ENCODE peak calls at places on chromosomes 6 and 20, in seven cellular contexts. One of them, this sample, is unnamed.

GRCh38 chr6:106749611-106750010 is 120.2 kb downstream of the QRSL1 start:
- DNase-seq in mammary epithelial cell: peak
- DNase-seq in ovary: no peak
- DNase-seq in Peyer's patch: no peak
- DNase-seq in astrocyte: peak
- DNase-seq in A549: no peak
- DNase-seq in CD4-positive, CD25-positive, alpha-beta regulatory T cell: no peak
- DNase-seq in this sample: no peak

GRCh38 chr6:127518710-127519468 is at the start of gene MTCL3:
- DNase-seq in mammary epithelial cell: peak
- DNase-seq in ovary: no peak
- DNase-seq in Peyer's patch: no peak
- DNase-seq in astrocyte: peak
- DNase-seq in A549: peak
- DNase-seq in CD4-positive, CD25-positive, alpha-beta regulatory T cell: no peak
- DNase-seq in this sample: no peak

GRCh38 chr6:164554700-164555479 is 754.5 kb downstream of the C6orf118 start:
- DNase-seq in mammary epithelial cell: no peak
- DNase-seq in ovary: no peak
- DNase-seq in Peyer's patch: no peak
- DNase-seq in astrocyte: no peak
- DNase-seq in A549: no peak
- DNase-seq in CD4-positive, CD25-positive, alpha-beta regulatory T cell: no peak
- DNase-seq in this sample: no peak

GRCh38 chr6:26321005-26321404 is 44.0 kb upstream of the BTN3A2 start:
- DNase-seq in mammary epithelial cell: no peak
- DNase-seq in ovary: no peak
- DNase-seq in Peyer's patch: no peak
- DNase-seq in astrocyte: no peak
- DNase-seq in A549: no peak
- DNase-seq in CD4-positive, CD25-positive, alpha-beta regulatory T cell: no peak
- DNase-seq in this sample: no peak

GRCh38 chr20:45969712-45970634 is 2.0 kb downstream of the ZNF335 start:
- DNase-seq in mammary epithelial cell: peak
- DNase-seq in ovary: no peak
- DNase-seq in Peyer's patch: peak
- DNase-seq in astrocyte: peak
- DNase-seq in A549: peak
- DNase-seq in CD4-positive, CD25-positive, alpha-beta regulatory T cell: peak
- DNase-seq in this sample: no peak

GRCh38 chr6:36829919-36830544 is 9.2 kb downstream of the CPNE5 start:
- DNase-seq in mammary epithelial cell: no peak
- DNase-seq in ovary: peak
- DNase-seq in Peyer's patch: peak
- DNase-seq in astrocyte: peak
- DNase-seq in A549: no peak
- DNase-seq in CD4-positive, CD25-positive, alpha-beta regulatory T cell: no peak
- DNase-seq in this sample: no peak

GRCh38 chr20:34105978-34106675 is 5.9 kb downstream of the EIF2S2 start:
- DNase-seq in mammary epithelial cell: no peak
- DNase-seq in ovary: no peak
- DNase-seq in Peyer's patch: no peak
- DNase-seq in astrocyte: no peak
- DNase-seq in A549: no peak
- DNase-seq in CD4-positive, CD25-positive, alpha-beta regulatory T cell: no peak
- DNase-seq in this sample: no peak

GRCh38 chr20:56389807-56390206 is 2.2 kb downstream of the AURKA start:
- DNase-seq in mammary epithelial cell: no peak
- DNase-seq in ovary: no peak
- DNase-seq in Peyer's patch: no peak
- DNase-seq in astrocyte: no peak
- DNase-seq in A549: no peak
- DNase-seq in CD4-positive, CD25-positive, alpha-beta regulatory T cell: no peak
- DNase-seq in this sample: no peak

GRCh38 chr20:23595941-23596340 is 9.8 kb downstream of the CST9 start:
- DNase-seq in mammary epithelial cell: no peak
- DNase-seq in ovary: no peak
- DNase-seq in Peyer's patch: no peak
- DNase-seq in astrocyte: no peak
- DNase-seq in A549: no peak
- DNase-seq in CD4-positive, CD25-positive, alpha-beta regulatory T cell: no peak
- DNase-seq in this sample: no peak

GRCh38 chr20:13685623-13686022 is 46.9 kb upstream of the TASP1 start:
- DNase-seq in mammary epithelial cell: no peak
- DNase-seq in ovary: no peak
- DNase-seq in Peyer's patch: no peak
- DNase-seq in astrocyte: no peak
- DNase-seq in A549: no peak
- DNase-seq in CD4-positive, CD25-positive, alpha-beta regulatory T cell: no peak
- DNase-seq in this sample: no peak

GRCh38 chr20:17636523-17637412 is 45.3 kb downstream of the RRBP1 start:
- DNase-seq in mammary epithelial cell: no peak
- DNase-seq in ovary: no peak
- DNase-seq in Peyer's patch: no peak
- DNase-seq in astrocyte: no peak
- DNase-seq in A549: no peak
- DNase-seq in CD4-positive, CD25-positive, alpha-beta regulatory T cell: no peak
- DNase-seq in this sample: no peak

GRCh38 chr20:42714298-42715141 is 475.2 kb downstream of the PTPRT start:
- DNase-seq in mammary epithelial cell: no peak
- DNase-seq in ovary: no peak
- DNase-seq in Peyer's patch: no peak
- DNase-seq in astrocyte: no peak
- DNase-seq in A549: no peak
- DNase-seq in CD4-positive, CD25-positive, alpha-beta regulatory T cell: no peak
- DNase-seq in this sample: no peak

GRCh38 chr20:25493748-25494505 is 86.5 kb downstream of the GINS1 start:
- DNase-seq in mammary epithelial cell: no peak
- DNase-seq in ovary: peak
- DNase-seq in Peyer's patch: no peak
- DNase-seq in astrocyte: no peak
- DNase-seq in A549: no peak
- DNase-seq in CD4-positive, CD25-positive, alpha-beta regulatory T cell: no peak
- DNase-seq in this sample: no peak

GRCh38 chr6:165573671-165574070 is 89.4 kb downstream of the PDE10A start:
- DNase-seq in mammary epithelial cell: no peak
- DNase-seq in ovary: peak
- DNase-seq in Peyer's patch: no peak
- DNase-seq in astrocyte: peak
- DNase-seq in A549: peak
- DNase-seq in CD4-positive, CD25-positive, alpha-beta regulatory T cell: no peak
- DNase-seq in this sample: no peak

GRCh38 chr6:87697581-87698552 is 4.2 kb downstream of the AKIRIN2 start:
- DNase-seq in mammary epithelial cell: peak
- DNase-seq in ovary: no peak
- DNase-seq in Peyer's patch: no peak
- DNase-seq in astrocyte: peak
- DNase-seq in A549: no peak
- DNase-seq in CD4-positive, CD25-positive, alpha-beta regulatory T cell: no peak
- DNase-seq in this sample: no peak

GRCh38 chr6:39923394-39923793 is 10.9 kb downstream of the MOCS1 start:
- DNase-seq in mammary epithelial cell: peak
- DNase-seq in ovary: no peak
- DNase-seq in Peyer's patch: peak
- DNase-seq in astrocyte: no peak
- DNase-seq in A549: no peak
- DNase-seq in CD4-positive, CD25-positive, alpha-beta regulatory T cell: no peak
- DNase-seq in this sample: peak

GRCh38 chr6:91569071-91569470 is 982.2 kb upstream of the MAP3K7 start:
- DNase-seq in mammary epithelial cell: no peak
- DNase-seq in ovary: no peak
- DNase-seq in Peyer's patch: no peak
- DNase-seq in astrocyte: peak
- DNase-seq in A549: no peak
- DNase-seq in CD4-positive, CD25-positive, alpha-beta regulatory T cell: no peak
- DNase-seq in this sample: no peak

GRCh38 chr6:28597217-28597835 is 71.6 kb downstream of the GPX5 start:
- DNase-seq in mammary epithelial cell: peak
- DNase-seq in ovary: no peak
- DNase-seq in Peyer's patch: no peak
- DNase-seq in astrocyte: peak
- DNase-seq in A549: peak
- DNase-seq in CD4-positive, CD25-positive, alpha-beta regulatory T cell: no peak
- DNase-seq in this sample: no peak

GRCh38 chr6:28598757-28599686 is 73.3 kb downstream of the GPX5 start:
- DNase-seq in mammary epithelial cell: no peak
- DNase-seq in ovary: no peak
- DNase-seq in Peyer's patch: no peak
- DNase-seq in astrocyte: no peak
- DNase-seq in A549: no peak
- DNase-seq in CD4-positive, CD25-positive, alpha-beta regulatory T cell: no peak
- DNase-seq in this sample: no peak

GRCh38 chr6:28600188-28600587 is 74.5 kb downstream of the GPX5 start:
- DNase-seq in mammary epithelial cell: no peak
- DNase-seq in ovary: no peak
- DNase-seq in Peyer's patch: no peak
- DNase-seq in astrocyte: no peak
- DNase-seq in A549: no peak
- DNase-seq in CD4-positive, CD25-positive, alpha-beta regulatory T cell: no peak
- DNase-seq in this sample: no peak

GRCh38 chr6:28603920-28604319 is 78.2 kb downstream of the GPX5 start:
- DNase-seq in mammary epithelial cell: no peak
- DNase-seq in ovary: no peak
- DNase-seq in Peyer's patch: no peak
- DNase-seq in astrocyte: no peak
- DNase-seq in A549: no peak
- DNase-seq in CD4-positive, CD25-positive, alpha-beta regulatory T cell: no peak
- DNase-seq in this sample: no peak

DNA sequence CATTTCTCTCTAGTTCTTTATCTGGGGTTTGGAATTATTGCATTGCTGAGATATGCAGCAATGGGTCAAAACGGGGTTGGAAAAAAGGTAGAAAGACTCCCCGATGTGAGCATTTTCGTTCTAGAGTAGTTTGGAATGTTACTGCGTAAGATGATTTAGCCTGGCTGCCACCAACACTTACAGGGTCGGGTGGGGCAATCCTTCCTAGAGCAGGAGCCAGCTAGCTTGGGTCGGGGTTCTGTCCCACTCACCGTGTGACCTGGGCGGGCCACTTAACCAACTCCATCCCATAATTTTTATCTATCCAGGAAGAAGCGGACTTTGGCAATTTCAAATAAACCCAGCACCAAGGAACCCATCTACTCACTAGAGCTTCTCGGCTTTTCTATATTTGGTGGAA is 72.2 kb downstream of the GPX5 start:
- DNase-seq in mammary epithelial cell: no peak
- DNase-seq in ovary: no peak
- DNase-seq in Peyer's patch: no peak
- DNase-seq in astrocyte: no peak
- DNase-seq in A549: peak
- DNase-seq in CD4-positive, CD25-positive, alpha-beta regulatory T cell: no peak
- DNase-seq in this sample: no peak
- H3K27ac ChIP-seq in mammary epithelial cell: peak
- H3K27ac ChIP-seq in ovary: no peak
- H3K27ac ChIP-seq in Peyer's patch: no peak
- H3K27ac ChIP-seq in astrocyte: no peak
- H3K27ac ChIP-seq in A549: peak
- H3K27ac ChIP-seq in CD4-positive, CD25-positive, alpha-beta regulatory T cell: no peak
- H3K27ac ChIP-seq in this sample: no peak

DNA sequence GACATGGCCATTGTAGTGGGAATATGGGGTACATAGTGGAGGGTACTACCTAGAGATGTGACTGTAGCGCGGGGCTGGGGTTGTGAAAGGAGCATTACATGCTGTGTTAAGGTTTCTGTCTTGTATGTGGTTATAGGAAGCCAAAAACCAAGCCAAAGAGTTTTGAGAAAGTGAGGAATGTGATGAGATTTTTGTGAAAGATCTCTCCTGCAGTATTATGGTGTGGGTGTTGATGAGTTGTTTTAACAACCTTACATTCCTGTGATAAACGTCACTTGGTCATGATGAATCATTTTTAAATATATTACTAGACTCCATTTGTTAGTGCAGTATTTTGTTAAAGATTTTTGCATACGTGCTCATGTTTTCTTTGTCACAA is 48.9 kb downstream of the ZFAND3 start:
- DNase-seq in mammary epithelial cell: peak
- DNase-seq in ovary: no peak
- DNase-seq in Peyer's patch: no peak
- DNase-seq in astrocyte: peak
- DNase-seq in A549: no peak
- DNase-seq in CD4-positive, CD25-positive, alpha-beta regulatory T cell: no peak
- DNase-seq in this sample: no peak
- H3K27ac ChIP-seq in mammary epithelial cell: peak
- H3K27ac ChIP-seq in ovary: no peak
- H3K27ac ChIP-seq in Peyer's patch: no peak
- H3K27ac ChIP-seq in astrocyte: peak
- H3K27ac ChIP-seq in A549: no peak
- H3K27ac ChIP-seq in CD4-positive, CD25-positive, alpha-beta regulatory T cell: no peak
- H3K27ac ChIP-seq in this sample: peak

GRCh38 chr20:51423810-51424209 is 118.7 kb downstream of the NFATC2 start:
- DNase-seq in mammary epithelial cell: no peak
- DNase-seq in ovary: no peak
- DNase-seq in Peyer's patch: no peak
- DNase-seq in astrocyte: no peak
- DNase-seq in A549: no peak
- DNase-seq in CD4-positive, CD25-positive, alpha-beta regulatory T cell: no peak
- DNase-seq in this sample: no peak

GRCh38 chr20:51420805-51421204 is 121.7 kb downstream of the NFATC2 start:
- DNase-seq in mammary epithelial cell: no peak
- DNase-seq in ovary: no peak
- DNase-seq in Peyer's patch: no peak
- DNase-seq in astrocyte: no peak
- DNase-seq in A549: no peak
- DNase-seq in CD4-positive, CD25-positive, alpha-beta regulatory T cell: no peak
- DNase-seq in this sample: no peak

GRCh38 chr20:51425347-51426106 is 117.0 kb downstream of the NFATC2 start:
- DNase-seq in mammary epithelial cell: no peak
- DNase-seq in ovary: no peak
- DNase-seq in Peyer's patch: no peak
- DNase-seq in astrocyte: no peak
- DNase-seq in A549: no peak
- DNase-seq in CD4-positive, CD25-positive, alpha-beta regulatory T cell: no peak
- DNase-seq in this sample: no peak

GRCh38 chr20:51424270-51425041 is 118.1 kb downstream of the NFATC2 start:
- DNase-seq in mammary epithelial cell: no peak
- DNase-seq in ovary: no peak
- DNase-seq in Peyer's patch: no peak
- DNase-seq in astrocyte: no peak
- DNase-seq in A549: no peak
- DNase-seq in CD4-positive, CD25-positive, alpha-beta regulatory T cell: no peak
- DNase-seq in this sample: no peak

GRCh38 chr20:51422912-51423667 is 119.4 kb downstream of the NFATC2 start:
- DNase-seq in mammary epithelial cell: no peak
- DNase-seq in ovary: no peak
- DNase-seq in Peyer's patch: no peak
- DNase-seq in astrocyte: no peak
- DNase-seq in A549: no peak
- DNase-seq in CD4-positive, CD25-positive, alpha-beta regulatory T cell: no peak
- DNase-seq in this sample: no peak
- H3K27ac ChIP-seq in mammary epithelial cell: no peak
- H3K27ac ChIP-seq in ovary: no peak
- H3K27ac ChIP-seq in Peyer's patch: peak
- H3K27ac ChIP-seq in astrocyte: no peak
- H3K27ac ChIP-seq in A549: no peak
- H3K27ac ChIP-seq in CD4-positive, CD25-positive, alpha-beta regulatory T cell: peak
- H3K27ac ChIP-seq in this sample: no peak

DNA sequence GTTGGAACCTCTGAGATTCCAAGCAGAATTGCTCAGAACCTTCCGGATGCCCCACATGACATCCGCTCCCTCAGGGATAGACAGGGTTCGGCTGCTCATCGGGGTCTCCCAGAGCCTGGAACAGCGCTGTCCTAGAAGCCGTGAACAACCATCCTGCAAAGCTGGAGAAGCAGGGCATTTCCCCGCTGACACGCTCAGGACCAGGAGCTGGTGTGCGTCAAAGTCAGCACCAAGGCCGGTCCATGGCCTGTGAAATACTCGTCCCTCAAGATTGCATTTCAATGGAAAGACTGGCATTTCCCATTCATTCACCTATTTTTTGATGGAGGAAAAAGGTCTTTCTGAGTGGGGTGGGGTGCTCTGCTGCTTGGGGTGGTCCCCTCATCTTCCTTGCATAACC is 52.2 kb downstream of the RBM38 start:
- DNase-seq in mammary epithelial cell: no peak
- DNase-seq in ovary: no peak
- DNase-seq in Peyer's patch: no peak
- DNase-seq in astrocyte: no peak
- DNase-seq in A549: no peak
- DNase-seq in CD4-positive, CD25-positive, alpha-beta regulatory T cell: no peak
- DNase-seq in this sample: no peak
- H3K27ac ChIP-seq in mammary epithelial cell: no peak
- H3K27ac ChIP-seq in ovary: peak
- H3K27ac ChIP-seq in Peyer's patch: no peak
- H3K27ac ChIP-seq in astrocyte: no peak
- H3K27ac ChIP-seq in A549: no peak
- H3K27ac ChIP-seq in CD4-positive, CD25-positive, alpha-beta regulatory T cell: no peak
- H3K27ac ChIP-seq in this sample: no peak

This sample was measured in epithelial cell of prostate.